ENCODE peak calls at places on chromosomes 12 and 14, in four cellular contexts. A is ovary, L is mucosa of descending colon, R is tibial nerve. P is an unnamed sample.

GRCh38 chr12:130818381-130819247 is 20.4 kb downstream of the STX2 start:
- DNase-seq in A (peak; percentile 78), L (peak; percentile 86), R (peak; percentile 24), P (no peak)

GRCh38 chr12:52006726-52007157 is at the start of gene TAMALIN:
- DNase-seq in A (peak; percentile 87), L (peak; percentile 64), R (peak; percentile 53), P (peak; percentile 87)

GRCh38 chr12:92745874-92746553 is 43.2 kb downstream of the PLEKHG7 start:
- DNase-seq in A (peak; percentile 31), L (peak; percentile 40), R (peak; percentile 70), P (peak; percentile 83)

GRCh38 chr14:87149583-87150354 is 843.2 kb downstream of the GALC start:
- DNase-seq in A (no peak), L (no peak), R (no peak), P (no peak)

GRCh38 chr12:110564471-110564991 is 18.6 kb downstream of the PPTC7 start:
- DNase-seq in A (no peak), L (no peak), R (no peak), P (no peak)

GRCh38 chr12:114434341-114434740 is 28.4 kb upstream of the TBX5 start:
- DNase-seq in A (no peak), L (no peak), R (no peak), P (no peak)

GRCh38 chr14:42174357-42174756 is 567.7 kb downstream of the LRFN5 start:
- DNase-seq in A (no peak), L (no peak), R (no peak), P (no peak)

GRCh38 chr12:62438098-62438692 is 28.4 kb upstream of the MON2 start:
- DNase-seq in A (peak; percentile 33), L (peak; percentile 88), R (peak; percentile 76), P (no peak)

GRCh38 chr14:91418387-91419043 is 895 bp upstream of the CCDC88C start:
- DNase-seq in A (peak; percentile 37), L (peak; percentile 89), R (peak; percentile 77), P (peak; percentile 80)

GRCh38 chr12:131702573-131702877 is 8.4 kb upstream of the SFSWAP start:
- DNase-seq in A (no peak), L (no peak), R (no peak), P (peak; percentile 45)

GRCh38 chr14:80981156-80981555 is 25.7 kb downstream of the TSHR start:
- DNase-seq in A (no peak), L (peak; percentile 18), R (no peak), P (no peak)

GRCh38 chr14:90577661-90578282 is 180.9 kb downstream of the CALM1 start:
- DNase-seq in A (no peak), L (no peak), R (no peak), P (no peak)

GRCh38 chr14:45972416-45972815 is 679.2 kb downstream of the RPL10L start:
- DNase-seq in A (no peak), L (no peak), R (no peak), P (no peak)

GRCh38 chr14:66045572-66046021 is 440.6 kb upstream of the CCDC196 start:
- DNase-seq in A (no peak), L (no peak), R (no peak), P (no peak)

GRCh38 chr12:109773384-109774011 is 59.7 kb downstream of the TRPV4 start:
- DNase-seq in A (peak; percentile 47), L (peak; percentile 40), R (no peak), P (peak; percentile 70)

GRCh38 chr14:94654071-94654974 is 42.1 kb downstream of the SERPINA3 start:
- DNase-seq in A (peak; percentile 47), L (no peak), R (no peak), P (peak; percentile 70)

GRCh38 chr12:124159655-124160054 is 135.2 kb upstream of the RFLNA start:
- DNase-seq in A (peak; percentile 49), L (peak; percentile 60), R (no peak), P (no peak)

GRCh38 chr12:6635375-6635855 is 344 bp downstream of the LPAR5 start:
- DNase-seq in A (no peak), L (peak; percentile 42), R (no peak), P (no peak)

GRCh38 chr14:51873221-51873893 is 12.9 kb downstream of the GNG2 start:
- DNase-seq in A (no peak), L (peak; percentile 27), R (no peak), P (no peak)

DNA sequence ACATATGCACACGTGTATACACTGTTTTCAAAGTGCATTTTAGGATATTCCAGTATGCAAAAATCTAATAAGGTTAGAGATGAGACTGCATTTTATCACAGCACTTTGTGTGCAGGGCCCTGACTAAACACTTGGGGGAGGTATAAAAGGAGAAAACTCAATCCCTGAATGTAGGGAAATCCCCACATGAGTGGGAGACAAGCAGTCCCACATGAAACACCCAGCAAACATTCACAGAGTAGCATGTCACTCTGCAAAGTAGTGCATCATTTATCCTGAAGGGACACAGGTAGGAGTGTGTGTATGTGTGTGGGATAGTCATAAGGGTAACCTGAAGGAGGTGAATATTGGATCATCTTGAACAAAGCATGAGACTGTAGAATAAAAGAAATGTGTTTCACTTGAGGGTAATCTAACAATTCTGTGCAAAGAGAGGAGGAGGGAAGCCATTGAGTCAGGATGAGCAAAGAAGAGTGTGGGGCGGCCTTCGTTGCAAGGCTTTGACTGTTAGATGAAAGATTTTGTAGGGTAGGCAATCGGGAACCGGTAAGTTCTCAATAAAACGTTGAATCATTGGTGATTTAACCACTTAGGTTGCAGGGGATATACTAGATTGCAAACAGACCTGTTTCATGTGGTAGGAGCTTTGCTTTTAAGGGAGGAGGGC is 2.9 kb downstream of the PRPF40B start:
- DNase-seq in A (no peak), L (no peak), R (no peak), P (no peak)
- H3K4me1 ChIP-seq in A (peaks cover 13% of the 10 kb centered on the region), L (peaks cover 10% of the 10 kb centered on the region), R (no peaks in the 10 kb centered on the region), P (peaks cover 31% of the 10 kb centered on the region)

DNA sequence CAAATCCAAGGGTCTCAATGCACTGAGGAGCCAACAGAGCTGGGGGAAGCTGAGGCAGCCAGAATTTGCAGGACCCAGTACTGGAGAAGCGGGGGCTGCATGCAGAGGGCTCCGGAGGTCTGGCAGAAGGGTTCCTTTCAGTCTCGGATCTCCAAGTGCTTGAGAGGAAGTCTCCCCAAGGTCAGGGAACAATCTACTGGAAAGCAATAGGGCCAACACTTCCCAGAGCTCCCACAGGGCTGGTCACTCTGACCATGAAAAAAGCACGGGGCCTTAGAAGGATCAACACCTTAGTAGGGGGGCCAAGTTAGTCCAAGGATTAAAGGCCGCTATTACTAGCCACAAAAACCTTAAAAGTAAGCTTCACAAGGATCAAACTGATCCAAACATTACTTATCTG is 31.7 kb downstream of the SPPL3 start:
- DNase-seq in A (no peak), L (no peak), R (no peak), P (no peak)
- H3K4me1 ChIP-seq in A (peaks cover 8% of the 10 kb centered on the region), L (peaks cover 3% of the 10 kb centered on the region), R (no peaks in the 10 kb centered on the region), P (peaks cover 4% of the 10 kb centered on the region)

GRCh38 chr12:105588126-105588525 is 257.6 kb downstream of the C12orf75 start:
- DNase-seq in A (no peak), L (no peak), R (no peak), P (no peak)
- H3K4me1 ChIP-seq in A (no peaks in the 10 kb centered on the region), L (no peaks in the 10 kb centered on the region), R (no peaks in the 10 kb centered on the region), P (no peaks in the 10 kb centered on the region)

GRCh38 chr12:65943388-65944137 is 119.3 kb downstream of the HMGA2 start:
- DNase-seq in A (no peak), L (no peak), R (no peak), P (no peak)

GRCh38 chr12:65945457-65945856 is 121.2 kb downstream of the HMGA2 start:
- DNase-seq in A (no peak), L (no peak), R (no peak), P (no peak)

GRCh38 chr12:65946821-65947220 is 122.5 kb downstream of the HMGA2 start:
- DNase-seq in A (no peak), L (no peak), R (no peak), P (no peak)

GRCh38 chr12:65946419-65946818 is 122.1 kb downstream of the HMGA2 start:
- DNase-seq in A (no peak), L (no peak), R (no peak), P (no peak)

GRCh38 chr12:65944637-65945036 is 120.4 kb downstream of the HMGA2 start:
- DNase-seq in A (no peak), L (no peak), R (no peak), P (no peak)
- H3K4me1 ChIP-seq in A (peaks cover 6% of the 10 kb centered on the region), L (no peaks in the 10 kb centered on the region), R (no peaks in the 10 kb centered on the region), P (peaks cover 20% of the 10 kb centered on the region)